ENCODE peak calls at places on chromosomes 5 and 9, in four cellular contexts. Q, I, O and R are unnamed samples.

GRCh38 chr9:110994771-110995241 is 43.5 kb downstream of the LPAR1 start:
- DNase-seq in O (no peak), Q (no peak), I (no peak), R (no peak)

GRCh38 chr9:129140397-129141065 is 29.3 kb downstream of the PTPA start:
- DNase-seq in Q (peak), O (peak), I (no peak), R (no peak)

GRCh38 chr9:26170224-26170623 is 492.0 kb upstream of the TUSC1 start:
- DNase-seq in I (no peak), Q (no peak), O (no peak), R (no peak)

GRCh38 chr5:65822696-65823095 is 100.7 kb downstream of the NLN start:
- DNase-seq in I (no peak), Q (no peak), O (no peak), R (no peak)

GRCh38 chr9:121682926-121683485 is 31.6 kb downstream of the DAB2IP start:
- DNase-seq in I (no peak), O (no peak), Q (no peak), R (no peak)

GRCh38 chr5:153525536-153525935 is 35.1 kb downstream of the GRIA1 start:
- DNase-seq in Q (no peak), I (no peak), O (no peak), R (no peak)

GRCh38 chr5:140647042-140647341 is 438 bp downstream of the NDUFA2 start:
- DNase-seq in O (no peak), Q (no peak), I (no peak), R (no peak)

GRCh38 chr9:127077658-127077975 is 44.8 kb downstream of the ANGPTL2 start:
- DNase-seq in I (no peak), O (no peak), Q (no peak), R (no peak)

GRCh38 chr5:68315679-68316271 is 100.2 kb downstream of the PIK3R1 start:
- DNase-seq in I (peak), Q (no peak), O (no peak), R (no peak)

GRCh38 chr5:124655943-124656459 is 90.4 kb downstream of the ZNF608 start:
- DNase-seq in I (no peak), O (no peak), Q (peak), R (no peak)

GRCh38 chr9:107350443-107350842 is 67.4 kb downstream of the RAD23B start:
- DNase-seq in I (no peak), O (no peak), Q (no peak), R (no peak)

GRCh38 chr9:12882430-12882829 is 107.6 kb downstream of the LURAP1L start:
- DNase-seq in I (no peak), Q (no peak), O (no peak), R (no peak)